ENCODE peak calls at places on chromosomes 6 and 20, in nine cellular contexts. E is CD8-positive, alpha-beta T cell; X is lower lobe of right lung; U is uterus; J is CD4-positive, CD25-positive, alpha-beta regulatory T cell; S is vagina; M is fibroblast of lung; H is tibial artery; I is adipocyte. B is an unnamed sample.

GRCh38 chr6:15260099-15260821 is 14.4 kb downstream of the JARID2 start:
- DNase-seq in E (no peak), X (no peak), U (no peak), J (no peak), S (no peak), M (peak), H (no peak), I (peak), B (peak)

GRCh38 chr6:13573669-13574110 is 711 bp upstream of the SIRT5 start:
- DNase-seq in E (peak), X (peak), U (peak), J (no peak), S (no peak), M (peak), H (peak), I (peak), B (no peak)

GRCh38 chr6:151095538-151096254 is 144.1 kb upstream of the AKAP12 start:
- DNase-seq in E (no peak), X (no peak), U (no peak), J (no peak), S (no peak), M (no peak), H (peak), I (no peak), B (no peak)

GRCh38 chr20:8635048-8635572 is 433.8 kb upstream of the PLCB4 start:
- DNase-seq in E (no peak), X (no peak), U (no peak), J (no peak), S (no peak), M (no peak), H (no peak), I (no peak), B (no peak)

GRCh38 chr6:5204340-5204739 is 56.4 kb downstream of the LYRM4 start:
- DNase-seq in E (no peak), X (no peak), U (no peak), J (no peak), S (no peak), M (no peak), H (no peak), I (no peak), B (no peak)

GRCh38 chr20:3068986-3069900 is 2.2 kb upstream of the OXT start:
- DNase-seq in E (peak), X (no peak), U (no peak), J (peak), S (no peak), M (no peak), H (no peak), I (peak), B (no peak)

GRCh38 chr6:77010931-77011542 is 452.3 kb downstream of the HTR1B start:
- DNase-seq in E (no peak), X (no peak), U (no peak), J (no peak), S (no peak), M (no peak), H (no peak), I (no peak), B (no peak)

GRCh38 chr20:37898301-37899104 is 4.4 kb upstream of the VSTM2L start:
- DNase-seq in E (no peak), X (no peak), U (no peak), J (no peak), S (no peak), M (peak), H (no peak), I (no peak), B (no peak)

GRCh38 chr6:43129434-43130194 is 41.5 kb upstream of the SRF start:
- DNase-seq in E (no peak), X (no peak), U (no peak), J (peak), S (no peak), M (peak), H (no peak), I (peak), B (no peak)

GRCh38 chr20:44187763-44188709 is 1.0 kb upstream of the JPH2 start:
- DNase-seq in E (no peak), X (no peak), U (peak), J (no peak), S (no peak), M (peak), H (no peak), I (peak), B (no peak)

GRCh38 chr20:20064303-20064702 is 12.0 kb downstream of the CFAP61 start:
- DNase-seq in E (no peak), X (no peak), U (no peak), J (no peak), S (no peak), M (no peak), H (no peak), I (peak), B (no peak)

GRCh38 chr6:161418458-161418945 is 144.6 kb upstream of the AGPAT4 start:
- DNase-seq in E (peak), X (no peak), U (peak), J (peak), S (no peak), M (peak), H (no peak), I (peak), B (peak)

GRCh38 chr20:41664584-41664983 is 46.4 kb upstream of the CHD6 start:
- DNase-seq in E (no peak), X (no peak), U (no peak), J (peak), S (no peak), M (no peak), H (no peak), I (no peak), B (no peak)

GRCh38 chr6:45696738-45697137 is 318.9 kb downstream of the CLIC5 start:
- DNase-seq in E (no peak), X (no peak), U (no peak), J (no peak), S (no peak), M (no peak), H (no peak), I (no peak), B (no peak)

GRCh38 chr20:47971321-47971781 is 186.1 kb upstream of the SULF2 start:
- DNase-seq in E (no peak), X (no peak), U (no peak), J (no peak), S (no peak), M (no peak), H (no peak), I (no peak), B (no peak)

GRCh38 chr6:36375644-36376155 is 11.8 kb downstream of the ETV7 start:
- DNase-seq in E (no peak), X (no peak), U (no peak), J (no peak), S (no peak), M (no peak), H (no peak), I (no peak), B (no peak)

GRCh38 chr20:24917797-24918578 is 31.1 kb upstream of the CST7 start:
- DNase-seq in E (peak), X (peak), U (peak), J (peak), S (no peak), M (peak), H (peak), I (peak), B (peak)

GRCh38 chr6:72861935-72862432 is 240.1 kb downstream of the KCNQ5 start:
- DNase-seq in E (no peak), X (no peak), U (no peak), J (peak), S (no peak), M (peak), H (peak), I (peak), B (peak)

GRCh38 chr6:364609-365540 is 26.7 kb upstream of the IRF4 start:
- DNase-seq in E (no peak), X (no peak), U (no peak), J (no peak), S (no peak), M (no peak), H (peak), I (no peak), B (no peak)

GRCh38 chr20:58225490-58226200 is 2.8 kb downstream of the ANKRD60 start:
- DNase-seq in E (no peak), X (no peak), U (no peak), J (no peak), S (no peak), M (no peak), H (no peak), I (no peak), B (no peak)

GRCh38 chr20:48729538-48729937 is 98.3 kb downstream of the PREX1 start:
- DNase-seq in E (no peak), X (no peak), U (no peak), J (no peak), S (no peak), M (no peak), H (no peak), I (no peak), B (no peak)

GRCh38 chr6:145887969-145888368 is 73.4 kb upstream of the FBXO30 start:
- DNase-seq in E (no peak), X (no peak), U (no peak), J (peak), S (no peak), M (no peak), H (no peak), I (peak), B (no peak)

GRCh38 chr20:58216334-58216733 is 12.1 kb downstream of the ANKRD60 start:
- DNase-seq in E (no peak), X (no peak), U (no peak), J (no peak), S (no peak), M (no peak), H (peak), I (no peak), B (no peak)

GRCh38 chr20:8757146-8757545 is 311.7 kb upstream of the PLCB4 start:
- DNase-seq in E (no peak), X (no peak), U (no peak), J (no peak), S (no peak), M (peak), H (no peak), I (peak), B (peak)

GRCh38 chr6:18473765-18474164 is 86.6 kb downstream of the RNF144B start:
- DNase-seq in E (no peak), X (no peak), U (no peak), J (no peak), S (no peak), M (no peak), H (no peak), I (no peak), B (no peak)

GRCh38 chr20:14127831-14128230 is 132.5 kb downstream of the MACROD2 start:
- DNase-seq in E (no peak), X (no peak), U (no peak), J (no peak), S (no peak), M (no peak), H (no peak), I (peak), B (no peak)

GRCh38 chr20:53763707-53764415 is 170.2 kb upstream of the ZNF217 start:
- DNase-seq in E (no peak), X (no peak), U (no peak), J (no peak), S (no peak), M (peak), H (no peak), I (peak), B (no peak)

GRCh38 chr20:53495357-53495756 is 98.3 kb downstream of the ZNF217 start:
- DNase-seq in E (no peak), X (no peak), U (no peak), J (no peak), S (no peak), M (peak), H (no peak), I (no peak), B (no peak)

GRCh38 chr6:114084327-114084890 is 113.5 kb upstream of the HDAC2 start:
- DNase-seq in E (no peak), X (no peak), U (no peak), J (no peak), S (no peak), M (peak), H (no peak), I (no peak), B (no peak)

GRCh38 chr6:71408966-71409723 is 120.5 kb downstream of the OGFRL1 start:
- DNase-seq in E (no peak), X (no peak), U (no peak), J (no peak), S (no peak), M (peak), H (no peak), I (no peak), B (no peak)

GRCh38 chr6:71044753-71045152 is 87.9 kb upstream of the B3GAT2 start:
- DNase-seq in E (no peak), X (no peak), U (no peak), J (no peak), S (no peak), M (no peak), H (no peak), I (no peak), B (no peak)

GRCh38 chr6:34810936-34811632 is 19.2 kb downstream of the BLTP3A start:
- DNase-seq in E (no peak), X (no peak), U (no peak), J (peak), S (no peak), M (peak), H (no peak), I (no peak), B (no peak)
- H3K4me3 ChIP-seq in E (no peak), X (no peak), U (no peak), J (no peak), S (no peak), M (no peak), H (no peak), I (no peak), B (no peak)

GRCh38 chr6:28585335-28585734 is 59.7 kb downstream of the GPX5 start:
- DNase-seq in E (no peak), X (no peak), U (no peak), J (no peak), S (no peak), M (peak), H (no peak), I (peak), B (peak)

GRCh38 chr6:28587746-28588075 is 62.0 kb downstream of the GPX5 start:
- DNase-seq in E (no peak), X (no peak), U (no peak), J (no peak), S (no peak), M (peak), H (no peak), I (peak), B (no peak)

GRCh38 chr6:28583463-28583862 is 57.8 kb downstream of the GPX5 start:
- DNase-seq in E (no peak), X (no peak), U (no peak), J (no peak), S (no peak), M (no peak), H (no peak), I (no peak), B (no peak)

GRCh38 chr6:28587011-28587745 is 61.5 kb downstream of the GPX5 start:
- DNase-seq in E (peak), X (peak), U (peak), J (peak), S (no peak), M (peak), H (no peak), I (peak), B (no peak)

GRCh38 chr6:28586273-28586672 is 60.6 kb downstream of the GPX5 start:
- DNase-seq in E (no peak), X (no peak), U (no peak), J (no peak), S (no peak), M (peak), H (no peak), I (no peak), B (no peak)
- H3K4me3 ChIP-seq in E (peak), X (peak), U (peak), J (peak), S (peak), M (no peak), H (peak), I (no peak), B (peak)

GRCh38 chr6:136166815-136167214 is 83.3 kb downstream of the MTFR2 start:
- DNase-seq in E (no peak), X (no peak), U (no peak), J (no peak), S (no peak), M (no peak), H (no peak), I (no peak), B (no peak)
- H3K4me3 ChIP-seq in E (no peak), X (no peak), U (no peak), J (no peak), S (no peak), M (no peak), H (no peak), I (no peak), B (no peak)

DNA sequence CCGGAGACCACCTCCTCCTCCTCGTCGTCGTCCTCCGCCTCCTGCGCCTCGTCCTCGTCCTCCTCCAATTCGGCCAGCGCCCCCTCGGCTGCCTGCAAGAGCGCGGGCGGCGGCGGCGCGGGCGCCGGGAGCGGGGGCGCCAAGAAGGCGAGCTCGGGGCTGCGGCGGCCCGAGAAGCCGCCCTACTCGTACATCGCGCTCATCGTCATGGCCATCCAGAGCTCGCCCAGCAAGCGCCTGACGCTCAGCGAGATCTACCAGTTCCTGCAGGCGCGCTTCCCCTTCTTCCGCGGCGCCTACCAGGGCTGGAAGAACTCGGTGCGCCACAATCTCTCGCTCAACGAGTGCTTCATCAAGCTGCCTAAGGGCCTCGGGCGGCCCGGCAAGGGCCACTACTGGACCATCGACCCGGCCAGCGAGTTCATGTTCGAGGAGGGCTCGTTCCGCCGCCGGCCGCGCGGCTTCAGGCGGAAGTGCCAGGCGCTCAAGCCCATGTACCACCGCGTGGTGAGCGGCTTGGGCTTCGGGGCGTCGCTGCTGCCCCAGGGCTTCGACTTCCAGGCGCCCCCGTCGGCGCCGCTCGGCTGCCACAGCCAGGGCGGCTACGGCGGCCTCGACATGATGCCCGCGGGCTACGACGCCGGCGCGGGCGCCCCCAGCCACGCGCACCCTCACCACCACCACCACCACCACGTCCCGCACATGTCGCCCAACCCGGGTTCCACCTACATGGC is 862 bp downstream of the FOXF2 start:
- DNase-seq in E (no peak), X (no peak), U (no peak), J (peak), S (no peak), M (peak), H (no peak), I (peak), B (peak)
- H3K4me3 ChIP-seq in E (no peak), X (peak), U (peak), J (no peak), S (peak), M (peak), H (peak), I (peak), B (peak)

DNA sequence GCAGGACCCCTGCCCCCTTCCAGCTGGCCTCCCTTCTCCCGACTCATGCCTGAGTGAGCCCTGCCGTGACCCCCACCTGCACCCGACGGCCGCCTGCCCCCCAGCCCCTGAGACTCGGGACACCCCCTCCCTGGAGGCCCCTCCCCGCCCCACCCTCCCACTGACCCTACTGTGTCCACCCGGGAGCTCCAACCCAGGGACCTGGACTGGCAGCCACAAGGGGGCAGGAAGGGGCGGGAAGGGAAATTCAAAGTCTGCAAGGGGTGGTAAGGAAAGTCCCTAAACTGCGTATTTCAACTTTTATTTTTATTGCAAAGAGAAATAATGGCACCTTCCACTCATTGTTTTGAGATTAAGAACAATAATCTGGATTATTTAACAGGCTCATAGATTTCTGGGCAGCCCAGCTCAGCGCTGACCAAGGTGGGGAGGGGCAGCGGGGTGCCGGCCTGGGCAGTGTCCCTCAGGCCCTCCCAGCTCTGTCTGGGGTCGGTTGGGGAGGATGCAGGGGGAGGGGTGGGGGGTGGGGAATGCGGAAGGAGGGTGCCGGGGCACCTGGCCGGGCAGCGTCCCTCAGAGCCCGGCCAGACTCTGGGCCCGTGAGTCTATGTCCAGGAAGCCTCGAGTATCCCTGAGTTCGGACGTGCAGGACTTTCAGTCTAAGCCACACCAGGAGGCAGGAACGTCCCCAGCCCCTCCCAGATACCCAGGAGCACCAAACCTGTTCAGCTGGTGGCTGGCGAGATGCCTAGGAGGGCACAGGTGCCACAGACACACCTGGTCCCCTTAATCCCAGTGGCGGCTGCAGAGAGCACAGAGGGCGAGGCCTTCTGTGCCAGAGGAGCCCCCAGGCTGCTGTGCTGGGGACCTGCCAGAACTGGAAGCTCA is 1.3 kb upstream of the PTK6 start:
- DNase-seq in E (peak), X (peak), U (no peak), J (peak), S (no peak), M (no peak), H (no peak), I (peak), B (no peak)
- H3K4me3 ChIP-seq in E (peak), X (peak), U (no peak), J (no peak), S (peak), M (no peak), H (peak), I (no peak), B (peak)

GRCh38 chr6:97186416-97186999 is 96.5 kb downstream of the MMS22L start:
- DNase-seq in E (peak), X (peak), U (peak), J (peak), S (no peak), M (peak), H (peak), I (peak), B (peak)
- H3K4me3 ChIP-seq in E (no peak), X (no peak), U (no peak), J (no peak), S (no peak), M (no peak), H (no peak), I (no peak), B (no peak)

GRCh38 chr6:105819774-105820173 is 266.4 kb upstream of the PRDM1 start:
- DNase-seq in E (no peak), X (no peak), U (no peak), J (no peak), S (no peak), M (no peak), H (no peak), I (no peak), B (no peak)

GRCh38 chr6:105817961-105818360 is 268.2 kb upstream of the PRDM1 start:
- DNase-seq in E (no peak), X (no peak), U (no peak), J (no peak), S (no peak), M (no peak), H (no peak), I (no peak), B (no peak)

GRCh38 chr6:105817370-105817769 is 268.8 kb upstream of the PRDM1 start:
- DNase-seq in E (no peak), X (no peak), U (no peak), J (no peak), S (no peak), M (no peak), H (no peak), I (no peak), B (no peak)

GRCh38 chr6:105818505-105818904 is 267.6 kb upstream of the PRDM1 start:
- DNase-seq in E (no peak), X (no peak), U (no peak), J (no peak), S (no peak), M (no peak), H (no peak), I (no peak), B (no peak)

DNA sequence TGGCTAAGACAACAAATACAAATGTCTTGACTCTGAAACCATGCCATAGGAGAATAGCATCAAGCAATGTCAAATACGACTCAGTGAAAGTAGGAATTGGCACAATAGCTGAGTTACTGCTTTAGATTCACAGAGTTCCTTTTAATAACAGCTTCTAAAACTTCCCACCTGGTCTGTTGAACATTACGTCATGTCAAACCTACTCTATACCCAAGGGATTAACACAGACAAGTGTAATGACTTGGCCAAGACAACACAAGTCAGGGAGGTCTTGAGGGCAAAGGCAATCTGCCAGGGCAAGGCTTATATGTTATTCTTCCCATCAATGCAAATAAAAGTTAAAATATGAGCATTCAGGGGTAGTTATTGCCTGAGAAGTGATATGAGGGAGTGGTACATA is 265.1 kb upstream of the PRDM1 start:
- DNase-seq in E (no peak), X (no peak), U (no peak), J (no peak), S (no peak), M (no peak), H (no peak), I (no peak), B (no peak)
- H3K4me3 ChIP-seq in E (no peak), X (no peak), U (no peak), J (no peak), S (no peak), M (no peak), H (no peak), I (no peak), B (no peak)